ENCODE peak calls at places on chromosomes 1 and 21, in eight cellular contexts. E is fibroblast of pulmonary artery; P is pancreas; V is activated CD8-positive, alpha-beta T cell treated with anti-CD3 and anti-CD28 coated beads for 36 hours; T is activated B cell treated with CpG ODN at 0.5 μM for 24 hours; K is RWPE1; N is bronchial epithelial cell; G is HFFc6. M is an unnamed sample.

GRCh38 chr1:56516539-56517252 is 62.7 kb downstream of the PLPP3 start:
- DNase-seq in E (peak), P (no peak), V (no peak), T (no peak), K (peak), N (peak), G (peak), M (no peak)

GRCh38 chr1:191669629-191670028 is 488.6 kb upstream of the RGS18 start:
- DNase-seq in E (no peak), P (no peak), V (no peak), T (no peak), K (peak), N (peak), G (no peak), M (no peak)

GRCh38 chr1:66725885-66726665 is 26.2 kb upstream of the DYNLT5 start:
- DNase-seq in E (peak), P (no peak), V (peak), T (no peak), K (peak), N (peak), G (peak), M (no peak)

GRCh38 chr1:195878478-195878877 is 729.8 kb downstream of the KCNT2 start:
- DNase-seq in E (no peak), P (no peak), V (no peak), T (no peak), K (no peak), N (no peak), G (no peak), M (no peak)

GRCh38 chr1:33849206-33849605 is 14.7 kb upstream of the HMGB4 start:
- DNase-seq in E (no peak), P (no peak), V (no peak), T (no peak), K (no peak), N (peak), G (no peak), M (no peak)

GRCh38 chr1:159823401-159823800 is 3.3 kb upstream of the SLAMF8 start:
- DNase-seq in E (no peak), P (no peak), V (no peak), T (no peak), K (no peak), N (no peak), G (no peak), M (no peak)

GRCh38 chr1:156860639-156861423 is at the start of gene NTRK1:
- DNase-seq in E (no peak), P (no peak), V (peak), T (peak), K (peak), N (no peak), G (no peak), M (no peak)

GRCh38 chr1:65983500-65983899 is 190.8 kb downstream of the PDE4B start:
- DNase-seq in E (no peak), P (no peak), V (no peak), T (no peak), K (no peak), N (no peak), G (no peak), M (no peak)

GRCh38 chr1:2821970-2822620 is 20.6 kb upstream of the TTC34 start:
- DNase-seq in E (no peak), P (peak), V (peak), T (no peak), K (no peak), N (no peak), G (no peak), M (no peak)

GRCh38 chr1:230163205-230163604 is 96.2 kb downstream of the GALNT2 start:
- DNase-seq in E (peak), P (no peak), V (no peak), T (no peak), K (no peak), N (peak), G (peak), M (no peak)

GRCh38 chr1:215617979-215618378 is 50.9 kb downstream of the KCTD3 start:
- DNase-seq in E (no peak), P (no peak), V (no peak), T (no peak), K (no peak), N (no peak), G (no peak), M (no peak)

GRCh38 chr21:39010629-39011404 is 172.4 kb downstream of the PSMG1 start:
- DNase-seq in E (no peak), P (no peak), V (no peak), T (no peak), K (no peak), N (no peak), G (no peak), M (no peak)

GRCh38 chr1:22567176-22567575 is 3.9 kb downstream of the EPHA8 start:
- DNase-seq in E (no peak), P (no peak), V (no peak), T (no peak), K (no peak), N (no peak), G (no peak), M (no peak)

GRCh38 chr1:42937141-42937696 is 21.4 kb downstream of the SLC2A1 start:
- DNase-seq in E (peak), P (no peak), V (peak), T (peak), K (peak), N (peak), G (peak), M (no peak)

GRCh38 chr1:167685844-167686243 is 35.9 kb upstream of the MPZL1 start:
- DNase-seq in E (no peak), P (no peak), V (no peak), T (no peak), K (no peak), N (no peak), G (no peak), M (no peak)

GRCh38 chr1:248696775-248697174 is 5.8 kb downstream of the OR14I1 start:
- DNase-seq in E (no peak), P (no peak), V (no peak), T (no peak), K (no peak), N (no peak), G (no peak), M (no peak)

DNA sequence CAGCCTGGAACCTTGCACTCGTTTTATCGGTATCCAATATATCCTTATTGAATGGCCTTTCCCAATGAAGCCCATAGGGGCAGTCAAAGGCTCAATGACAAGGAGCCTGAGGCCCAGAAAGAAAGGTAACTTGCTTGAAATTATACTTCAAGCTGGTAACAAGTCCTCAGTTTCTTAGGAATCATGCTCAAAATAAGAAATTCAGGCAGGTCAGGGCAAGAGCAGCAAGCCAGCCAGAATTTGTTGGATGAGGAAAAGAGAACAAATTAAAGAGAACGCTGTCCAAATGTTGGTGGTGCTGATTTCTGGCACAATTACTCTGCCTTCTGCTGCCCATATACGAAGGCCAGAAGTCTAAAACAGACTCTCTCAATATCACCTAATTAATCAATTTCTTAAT is 77.6 kb downstream of the DDX20 start:
- DNase-seq in E (peak), P (no peak), V (no peak), T (no peak), K (peak), N (peak), G (no peak), M (no peak)
- TF ChIP-seq CTCF in E (no peak), P (no peak), V (no peak), T (no peak), K (no peak), N (no peak), G (no peak), M (no peak)

GRCh38 chr1:174692313-174692712 is 244.5 kb downstream of the GPR52 start:
- DNase-seq in E (peak), P (no peak), V (no peak), T (no peak), K (peak), N (peak), G (peak), M (no peak)
- TF ChIP-seq CTCF in E (peak), P (no peak), V (no peak), T (no peak), K (no peak), N (no peak), G (peak), M (no peak)

GRCh38 chr1:117312453-117313138 is 54.7 kb upstream of the MAN1A2 start:
- DNase-seq in E (peak), P (no peak), V (no peak), T (no peak), K (peak), N (peak), G (peak), M (no peak)
- TF ChIP-seq CTCF in E (peak), P (peak), V (peak), T (no peak), K (peak), N (peak), G (peak), M (no peak)

DNA sequence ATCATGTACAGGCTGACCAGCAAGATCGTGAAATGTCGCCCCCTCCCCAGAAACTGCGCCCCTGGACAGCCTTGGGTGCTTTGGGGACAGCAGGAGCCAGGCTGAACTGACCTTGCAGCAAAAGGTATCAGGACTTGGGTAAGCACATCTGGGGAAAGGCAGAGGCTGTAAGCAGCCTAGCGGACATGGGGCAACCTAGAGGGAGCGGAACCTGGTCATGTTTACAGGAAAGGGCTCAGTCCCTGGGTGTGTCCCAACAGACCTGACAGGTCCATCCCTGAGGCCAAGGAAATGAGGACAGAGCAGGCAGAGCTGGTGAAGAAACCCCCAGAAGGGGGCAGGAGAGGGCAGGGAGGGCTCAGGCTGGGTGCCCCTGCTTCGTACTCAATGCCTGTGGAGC is 3.1 kb upstream of the S100A8 start:
- DNase-seq in E (no peak), P (no peak), V (no peak), T (no peak), K (no peak), N (no peak), G (no peak), M (no peak)
- TF ChIP-seq CTCF in E (no peak), P (no peak), V (no peak), T (no peak), K (no peak), N (peak), G (no peak), M (no peak)

M was measured in omental fat pad.